ENCODE peak calls at places on chromosomes 11 and 22, in five cellular contexts. Y is heart right ventricle, Q is astrocyte of the spinal cord, X is psoas muscle, D is neural progenitor cell. K is an unnamed sample.

GRCh38 chr11:64598797-64599697 is 8.0 kb downstream of the SLC22A12 start:
- DNase-seq in Y (no peak), Q (no peak), X (peak), D (no peak), K (no peak)

GRCh38 chr22:47645450-47645914 is 883.0 kb downstream of the TBC1D22A start:
- DNase-seq in Y (no peak), Q (no peak), X (no peak), D (no peak), K (no peak)

GRCh38 chr11:94199367-94200130 is 70.9 kb downstream of the PANX1 start:
- DNase-seq in Y (no peak), Q (no peak), X (no peak), D (no peak), K (no peak)

GRCh38 chr11:75383246-75383645 is 16.1 kb upstream of the RPS3 start:
- DNase-seq in Y (no peak), Q (no peak), X (no peak), D (no peak), K (no peak)

GRCh38 chr11:12241401-12241800 is 131.0 kb downstream of the MICAL2 start:
- DNase-seq in Y (no peak), Q (no peak), X (no peak), D (no peak), K (no peak)

GRCh38 chr22:42991010-42991651 is 23.8 kb downstream of the PACSIN2 start:
- DNase-seq in Y (no peak), Q (peak), X (no peak), D (no peak), K (no peak)

GRCh38 chr11:129023968-129024676 is 81.5 kb upstream of the TP53AIP1 start:
- DNase-seq in Y (no peak), Q (peak), X (no peak), D (peak), K (no peak)

GRCh38 chr11:12565406-12565805 is 108.8 kb upstream of the TEAD1 start:
- DNase-seq in Y (no peak), Q (no peak), X (no peak), D (no peak), K (no peak)

GRCh38 chr11:44997566-44997965 is 46.9 kb upstream of the TP53I11 start:
- DNase-seq in Y (no peak), Q (no peak), X (no peak), D (no peak), K (no peak)

GRCh38 chr11:60978546-60979380 is 7.3 kb downstream of the CD6 start:
- DNase-seq in Y (no peak), Q (no peak), X (no peak), D (no peak), K (no peak)

GRCh38 chr22:45497746-45498145 is 4.9 kb upstream of the FBLN1 start:
- DNase-seq in Y (no peak), Q (no peak), X (no peak), D (no peak), K (no peak)

GRCh38 chr11:12480401-12480800 is 103.0 kb downstream of the PARVA start:
- DNase-seq in Y (no peak), Q (no peak), X (no peak), D (no peak), K (no peak)

GRCh38 chr11:19577849-19578619 is 134.6 kb upstream of the NAV2 start:
- DNase-seq in Y (peak), Q (peak), X (peak), D (no peak), K (no peak)

GRCh38 chr11:45259607-45260006 is 26.5 kb downstream of the SYT13 start:
- DNase-seq in Y (no peak), Q (peak), X (no peak), D (no peak), K (peak)

GRCh38 chr22:26903030-26903856 is 245.9 kb downstream of the MIAT start:
- DNase-seq in Y (no peak), Q (no peak), X (no peak), D (peak), K (no peak)

GRCh38 chr11:69123593-69124545 is 31.9 kb upstream of the SMIM38 start:
- DNase-seq in Y (no peak), Q (no peak), X (no peak), D (no peak), K (no peak)

GRCh38 chr11:72814139-72814830 is at the start of gene ATG16L2:
- DNase-seq in Y (peak), Q (peak), X (peak), D (peak), K (no peak)

GRCh38 chr11:64568041-64568571 is 22.9 kb upstream of the SLC22A12 start:
- DNase-seq in Y (no peak), Q (no peak), X (no peak), D (no peak), K (no peak)

GRCh38 chr11:104895619-104896018 is 2.6 kb downstream of the CASP12 start:
- DNase-seq in Y (no peak), Q (no peak), X (no peak), D (no peak), K (no peak)

GRCh38 chr11:77213029-77213579 is 85.1 kb downstream of the MYO7A start:
- DNase-seq in Y (no peak), Q (no peak), X (no peak), D (no peak), K (no peak)

GRCh38 chr22:46507451-46508390 is 29.7 kb downstream of the CELSR1 start:
- DNase-seq in Y (no peak), Q (no peak), X (no peak), D (peak), K (no peak)

GRCh38 chr11:122679441-122679840 is 23.9 kb downstream of the UBASH3B start:
- DNase-seq in Y (no peak), Q (no peak), X (no peak), D (no peak), K (no peak)

GRCh38 chr11:3126207-3126865 is 38.8 kb downstream of the OSBPL5 start:
- DNase-seq in Y (peak), Q (no peak), X (peak), D (no peak), K (no peak)

GRCh38 chr11:83655996-83656395 is 369.8 kb upstream of the CCDC90B start:
- DNase-seq in Y (no peak), Q (no peak), X (no peak), D (no peak), K (no peak)

GRCh38 chr11:104618949-104619348 is 279.3 kb downstream of the CASP12 start:
- DNase-seq in Y (no peak), Q (no peak), X (no peak), D (no peak), K (no peak)

GRCh38 chr22:28043269-28043668 is 124.2 kb upstream of the PITPNB start:
- DNase-seq in Y (no peak), Q (no peak), X (no peak), D (no peak), K (no peak)

GRCh38 chr11:61996933-61997332 is 29.5 kb upstream of the FTH1 start:
- DNase-seq in Y (no peak), Q (no peak), X (no peak), D (peak), K (no peak)

GRCh38 chr11:67266424-67267187 is at the start of gene GRK2:
- DNase-seq in Y (no peak), Q (no peak), X (peak), D (peak), K (no peak)

GRCh38 chr22:36611241-36611976 is 82.4 kb upstream of the EIF3D start:
- DNase-seq in Y (peak), Q (no peak), X (no peak), D (no peak), K (no peak)

GRCh38 chr11:120384476-120384875 is 48.3 kb downstream of the ARHGEF12 start:
- DNase-seq in Y (no peak), Q (no peak), X (no peak), D (no peak), K (no peak)

GRCh38 chr22:41201146-41201545 is 4.0 kb upstream of the L3MBTL2 start:
- DNase-seq in Y (no peak), Q (no peak), X (peak), D (no peak), K (no peak)

GRCh38 chr11:107359701-107360100 is 97.9 kb downstream of the CWF19L2 start:
- DNase-seq in Y (no peak), Q (no peak), X (no peak), D (no peak), K (no peak)

GRCh38 chr11:134576721-134577171 is 164.7 kb upstream of the B3GAT1 start:
- DNase-seq in Y (no peak), Q (no peak), X (no peak), D (no peak), K (no peak)

GRCh38 chr11:57313788-57314135 is 11.0 kb downstream of the TNKS1BP1 start:
- DNase-seq in Y (no peak), Q (no peak), X (peak), D (no peak), K (no peak)

GRCh38 chr11:6606471-6607189 is 3.1 kb downstream of the ILK start:
- DNase-seq in Y (peak), Q (peak), X (peak), D (peak), K (peak)

GRCh38 chr11:6602096-6602940 is 1.1 kb downstream of the RRP8 start:
- DNase-seq in Y (peak), Q (no peak), X (no peak), D (peak), K (no peak)

GRCh38 chr11:6607190-6607635 is 3.6 kb downstream of the ILK start:
- DNase-seq in Y (peak), Q (no peak), X (no peak), D (no peak), K (no peak)

GRCh38 chr11:6603287-6604080 is at the start of the genes ILK and RRP8:
- DNase-seq in Y (peak), Q (peak), X (peak), D (peak), K (no peak)

DNA sequence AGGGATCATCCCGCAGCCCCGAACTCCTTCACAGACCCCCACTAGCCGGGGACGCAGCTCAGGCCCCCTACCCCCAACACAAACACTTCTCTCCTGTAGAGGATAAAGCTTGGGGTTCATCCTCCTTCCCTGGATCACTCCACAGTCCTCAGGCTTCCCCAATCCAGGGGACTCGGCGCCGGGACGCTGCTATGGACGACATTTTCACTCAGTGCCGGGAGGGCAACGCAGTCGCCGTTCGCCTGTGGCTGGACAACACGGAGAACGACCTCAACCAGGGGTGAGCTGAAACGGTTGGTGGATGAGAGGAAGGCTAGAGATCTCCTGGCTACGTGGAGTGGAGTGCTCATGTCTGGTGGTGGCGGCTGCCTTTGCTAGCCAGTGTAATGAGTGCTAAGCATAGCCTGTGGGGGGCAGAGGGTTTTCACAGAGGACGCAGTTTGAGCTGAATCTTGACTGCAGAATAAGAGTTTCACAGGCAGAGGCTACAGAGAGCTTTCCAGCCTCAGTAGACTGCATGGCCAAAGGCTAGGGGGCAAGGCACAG is 580 bp downstream of the ILK start:
- DNase-seq in Y (peak), Q (peak), X (peak), D (peak), K (no peak)
- TF ChIP-seq CTCF in Y (peak), Q (peak), X (peak), D (no peak), K (peak)

GRCh38 chr11:65896009-65896999 is 3.9 kb downstream of the FOSL1 start:
- DNase-seq in Y (no peak), Q (no peak), X (no peak), D (no peak), K (no peak)
- H3K4me3 ChIP-seq in Y (no peak), Q (no peak), X (no peak), D (no peak), K (no peak)

GRCh38 chr11:47433157-47433556 is 6.9 kb upstream of the PSMC3 start:
- DNase-seq in Y (no peak), Q (peak), X (no peak), D (no peak), K (no peak)
- TF ChIP-seq CTCF in Y (no peak), Q (no peak), X (no peak), D (no peak), K (no peak)

GRCh38 chr11:1546536-1547466 is 25.3 kb downstream of the DUSP8 start:
- DNase-seq in Y (peak), Q (no peak), X (peak), D (peak), K (no peak)

GRCh38 chr11:1548221-1549070 is 23.6 kb downstream of the DUSP8 start:
- DNase-seq in Y (peak), Q (no peak), X (peak), D (peak), K (no peak)

GRCh38 chr11:1549355-1550330 is 22.4 kb downstream of the DUSP8 start:
- DNase-seq in Y (no peak), Q (no peak), X (no peak), D (no peak), K (no peak)

GRCh38 chr11:1546077-1546535 is 26.0 kb downstream of the DUSP8 start:
- DNase-seq in Y (no peak), Q (no peak), X (no peak), D (no peak), K (no peak)

GRCh38 chr11:1547467-1548098 is 24.5 kb downstream of the DUSP8 start:
- DNase-seq in Y (no peak), Q (no peak), X (peak), D (no peak), K (no peak)
- H3K4me3 ChIP-seq in Y (peak), Q (no peak), X (peak), D (peak), K (no peak)

GRCh38 chr11:96177132-96177531 is 165.9 kb downstream of the MAML2 start:
- DNase-seq in Y (no peak), Q (no peak), X (no peak), D (no peak), K (no peak)
- TF ChIP-seq CTCF in Y (no peak), Q (no peak), X (no peak), D (no peak), K (no peak)

DNA sequence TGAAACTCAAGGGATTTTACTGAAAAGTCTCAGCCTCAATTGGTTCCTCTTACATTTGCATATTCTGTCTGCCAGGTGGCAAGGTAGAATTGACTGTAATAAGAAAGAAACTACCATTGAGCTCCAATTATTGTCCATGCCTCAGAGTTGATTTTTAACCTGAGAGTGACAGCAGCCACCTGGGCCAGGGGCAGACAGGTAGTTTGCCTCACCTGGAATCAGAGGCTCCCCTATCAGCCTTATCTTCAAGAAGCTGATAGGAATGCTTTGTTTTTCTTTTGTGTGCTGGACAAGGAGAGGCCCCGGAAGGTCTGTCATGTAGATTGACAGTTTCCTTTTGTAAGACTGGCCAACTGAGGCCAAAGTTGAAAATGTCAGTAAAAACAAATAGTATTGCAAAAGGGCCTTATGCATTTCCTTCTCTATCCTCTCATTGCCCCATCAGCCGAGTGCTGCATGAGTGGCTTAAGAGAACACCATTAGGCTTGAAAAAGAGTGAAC is 34.1 kb downstream of the CD44 start:
- DNase-seq in Y (no peak), Q (no peak), X (no peak), D (no peak), K (no peak)
- H3K4me3 ChIP-seq in Y (no peak), Q (no peak), X (no peak), D (no peak), K (no peak)

GRCh38 chr22:23750744-23751440 is at the start of gene ZNF70:
- DNase-seq in Y (peak), Q (peak), X (peak), D (peak), K (no peak)
- TF ChIP-seq CTCF in Y (peak), Q (peak), X (no peak), D (peak), K (peak)

GRCh38 chr11:90784241-90784814 is 561.5 kb upstream of the CHORDC1 start:
- DNase-seq in Y (no peak), Q (no peak), X (no peak), D (no peak), K (no peak)

GRCh38 chr11:90783111-90783510 is 560.3 kb upstream of the CHORDC1 start:
- DNase-seq in Y (no peak), Q (no peak), X (no peak), D (no peak), K (no peak)

GRCh38 chr11:90788956-90789355 is 566.1 kb upstream of the CHORDC1 start:
- DNase-seq in Y (no peak), Q (no peak), X (no peak), D (no peak), K (no peak)
- H3K4me3 ChIP-seq in Y (no peak), Q (no peak), X (no peak), D (no peak), K (no peak)